ENCODE peak calls at places on chromosome 9, in four cellular contexts. C is HepG2, S is heart left ventricle, O is K562. U is an unnamed sample. For H3K4me1, the result is how much of the 10 kb centered on the place peaks cover.

GRCh38 chr9:105070176-105070575 is 142.2 kb upstream of the ABCA1 start:
- ATAC-seq in C (no peak), S (no peak), O (no peak), U (no peak)

GRCh38 chr9:123933401-123933800 is 3.5 kb upstream of the DENND1A start:
- ATAC-seq in C (peak), S (no peak), O (no peak), U (no peak)

GRCh38 chr9:126980231-126980630 is 65.6 kb downstream of the RALGPS1 start:
- ATAC-seq in C (no peak), S (no peak), O (no peak), U (no peak)

GRCh38 chr9:36450110-36450732 is 50.2 kb upstream of the RNF38 start:
- ATAC-seq in C (no peak), S (no peak), O (peak), U (no peak)

GRCh38 chr9:38083858-38084555 is 15.0 kb upstream of the SHB start:
- ATAC-seq in C (no peak), S (no peak), O (no peak), U (no peak)

GRCh38 chr9:110785166-110785565 is 116.6 kb downstream of the MUSK start:
- ATAC-seq in C (no peak), S (no peak), O (no peak), U (no peak)

GRCh38 chr9:127207734-127208410 is 56.7 kb upstream of the GARNL3 start:
- ATAC-seq in C (no peak), S (no peak), O (no peak), U (no peak)

GRCh38 chr9:114988962-114989599 is 58.7 kb upstream of the TNFSF8 start:
- ATAC-seq in C (no peak), S (peak), O (no peak), U (no peak)

GRCh38 chr9:111039203-111039907 is 1.1 kb upstream of the LPAR1 start:
- ATAC-seq in C (peak), S (no peak), O (no peak), U (no peak)

GRCh38 chr9:103789686-103790085 is 304.4 kb upstream of the SMC2 start:
- ATAC-seq in C (peak), S (no peak), O (no peak), U (no peak)

GRCh38 chr9:17005085-17005484 is 129.8 kb upstream of the CNTLN start:
- ATAC-seq in C (peak), S (peak), O (no peak), U (peak)

GRCh38 chr9:14348241-14349140 is 34.5 kb upstream of the NFIB start:
- ATAC-seq in C (peak), S (no peak), O (no peak), U (no peak)

GRCh38 chr9:122001491-122002201 is 91.5 kb downstream of the TTLL11 start:
- ATAC-seq in C (peak), S (peak), O (no peak), U (peak)

GRCh38 chr9:113488071-113488470 is 24.5 kb downstream of the RGS3 start:
- ATAC-seq in C (no peak), S (no peak), O (no peak), U (no peak)

GRCh38 chr9:137611623-137612609 is 6.4 kb downstream of the ARRDC1 start:
- ATAC-seq in C (peak), S (peak), O (peak), U (peak)

GRCh38 chr9:21413089-21414023 is 4.4 kb downstream of the IFNA8 start:
- ATAC-seq in C (peak), S (peak), O (no peak), U (no peak)

GRCh38 chr9:21414220-21414940 is 5.5 kb downstream of the IFNA8 start:
- ATAC-seq in C (no peak), S (no peak), O (no peak), U (no peak)

GRCh38 chr9:21408817-21409216 is at the start of gene IFNA8:
- ATAC-seq in C (no peak), S (no peak), O (no peak), U (no peak)

GRCh38 chr9:21415492-21416267 is 6.8 kb downstream of the IFNA8 start:
- ATAC-seq in C (no peak), S (no peak), O (no peak), U (no peak)

GRCh38 chr9:21412109-21412508 is 3.2 kb downstream of the IFNA8 start:
- ATAC-seq in C (no peak), S (no peak), O (no peak), U (no peak)
- TF ChIP-seq POLR2A in C (no peak), S (no peak), O (no peak), U (no peak)

GRCh38 chr9:83964973-83965349 is 15.1 kb downstream of the HNRNPK start:
- ATAC-seq in C (peak), S (no peak), O (peak), U (no peak)
- H3K4me1 ChIP-seq in C (under half), S (under half), O (under half), U (under half)

GRCh38 chr9:128266868-128267590 is 8.8 kb downstream of the GOLGA2 start:
- ATAC-seq in C (no peak), S (no peak), O (no peak), U (no peak)
- TF ChIP-seq POLR2A in C (no peak), S (no peak), O (no peak), U (no peak)

GRCh38 chr9:129610193-129610472 is 10.8 kb downstream of the C9orf50 start:
- ATAC-seq in C (no peak), S (no peak), O (no peak), U (no peak)
- H3K4me1 ChIP-seq in C (half or more), S (under half), O (under half), U (under half)

GRCh38 chr9:89023788-89024187 is 32.5 kb downstream of the S1PR3 start:
- ATAC-seq in C (no peak), S (no peak), O (no peak), U (no peak)

GRCh38 chr9:89021154-89021803 is 30.0 kb downstream of the S1PR3 start:
- ATAC-seq in C (no peak), S (peak), O (no peak), U (peak)

GRCh38 chr9:89024727-89025126 is 33.5 kb downstream of the S1PR3 start:
- ATAC-seq in C (no peak), S (no peak), O (no peak), U (no peak)

GRCh38 chr9:89022071-89022721 is 30.9 kb downstream of the S1PR3 start:
- ATAC-seq in C (no peak), S (peak), O (no peak), U (no peak)

GRCh38 chr9:89022902-89023301 is 31.6 kb downstream of the S1PR3 start:
- ATAC-seq in C (no peak), S (peak), O (no peak), U (peak)
- TF ChIP-seq POLR2A in C (no peak), S (no peak), O (no peak), U (no peak)

GRCh38 chr9:129139993-129140396 is 28.8 kb downstream of the PTPA start:
- ATAC-seq in C (peak), S (peak), O (peak), U (peak)
- H3K4me1 ChIP-seq in C (half or more), S (half or more), O (under half), U (half or more)

U was measured in gastroesophageal sphincter.